ENCODE peak calls at places on chromosomes 16 and 17, in four cellular contexts. X, M, O and U are unnamed samples. For H3K4me1, the result is how much of the 10 kb centered on the place peaks cover.

GRCh38 chr17:9324864-9325263 is 250.8 kb downstream of the STX8 start:
- DNase-seq in O (no peak), X (no peak), M (no peak), U (peak)

GRCh38 chr17:4795168-4795567 is 796 bp upstream of the PSMB6 start:
- DNase-seq in X (no peak), M (no peak), O (no peak), U (no peak)

GRCh38 chr17:32564325-32564724 is 77.5 kb downstream of the CDK5R1 start:
- DNase-seq in X (no peak), M (no peak), O (no peak), U (no peak)

GRCh38 chr17:34305606-34306005 is 13.6 kb upstream of the CCL8 start:
- DNase-seq in X (no peak), O (no peak), M (no peak), U (no peak)

GRCh38 chr17:73474370-73474988 is 162.7 kb upstream of the CDC42EP4 start:
- DNase-seq in M (peak), O (peak), X (peak), U (peak)

GRCh38 chr17:12659500-12659899 is 6.2 kb upstream of the MYOCD start:
- DNase-seq in O (no peak), M (no peak), X (no peak), U (no peak)

GRCh38 chr17:40648326-40648968 is 829 bp upstream of the SMARCE1 start:
- DNase-seq in M (peak), O (peak), X (peak), U (no peak)

GRCh38 chr16:21722771-21723460 is 59.1 kb downstream of the OTOA start:
- DNase-seq in X (no peak), O (no peak), M (no peak), U (no peak)

GRCh38 chr17:66459811-66460270 is 157.4 kb downstream of the PRKCA start:
- DNase-seq in X (no peak), O (peak), M (peak), U (peak)

GRCh38 chr16:70438325-70438982 is 446 bp downstream of the ST3GAL2 start:
- DNase-seq in O (peak), M (no peak), X (peak), U (peak)

GRCh38 chr17:57599271-57600045 is 145.6 kb downstream of the CCDC182 start:
- DNase-seq in M (no peak), X (no peak), O (no peak), U (no peak)

GRCh38 chr16:69382421-69382820 is 3.4 kb downstream of the TERF2 start:
- DNase-seq in O (no peak), M (no peak), X (no peak), U (no peak)

GRCh38 chr16:54928421-54929089 is 2.1 kb upstream of the IRX5 start:
- DNase-seq in O (peak), X (peak), M (peak), U (peak)

GRCh38 chr17:19021622-19022083 is 17.1 kb upstream of the FAM83G start:
- DNase-seq in O (no peak), M (no peak), X (no peak), U (peak)

GRCh38 chr16:48531011-48531962 is 78.7 kb downstream of the N4BP1 start:
- DNase-seq in X (peak), O (peak), M (peak), U (no peak)
- H3K4me1 ChIP-seq in X (under half), O (under half), M (under half), U (under half)

DNA sequence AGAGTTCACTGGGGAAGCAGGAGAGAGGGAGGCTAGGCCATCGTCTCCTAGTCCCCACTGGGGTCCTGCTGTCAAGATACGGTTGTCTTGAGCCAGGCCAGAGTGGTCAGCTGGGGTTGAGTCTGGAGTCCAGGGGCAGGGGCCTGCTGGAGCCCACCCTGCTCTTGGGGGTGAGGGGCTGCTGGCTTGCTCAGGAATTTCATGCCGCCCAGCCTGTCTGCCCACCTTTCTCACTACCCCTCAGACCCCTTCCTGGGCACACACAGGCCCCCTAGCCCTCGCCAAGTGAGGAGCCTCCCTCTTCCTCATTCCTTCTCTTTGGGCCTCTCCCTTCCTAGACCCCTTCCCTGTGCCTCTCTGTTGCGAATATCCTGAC is 1.3 kb downstream of the TRAF7 start:
- DNase-seq in M (no peak), X (no peak), O (no peak), U (no peak)
- H3K4me1 ChIP-seq in M (half or more), X (under half), O (half or more), U (half or more)

DNA sequence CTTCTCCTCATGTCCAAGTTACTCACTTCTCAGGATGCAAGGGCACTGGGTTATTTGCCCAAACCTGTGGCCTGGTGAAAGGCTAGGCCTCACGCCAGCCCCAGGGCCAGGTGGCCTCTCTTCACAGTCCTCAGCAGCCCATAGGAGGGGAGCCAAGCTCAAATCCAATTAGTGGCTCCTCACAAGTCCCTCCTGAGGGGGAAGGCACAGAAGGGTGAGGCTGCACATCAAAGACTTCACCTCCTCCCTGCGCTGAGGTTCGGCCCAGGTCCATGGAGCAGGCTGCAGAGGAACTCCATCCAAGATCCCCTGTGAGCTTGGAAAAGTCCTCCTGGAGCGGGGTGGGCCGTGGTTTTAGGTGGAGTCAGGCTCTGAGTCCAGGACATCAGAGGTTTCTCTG is 320.0 kb downstream of the FOXL1 start:
- DNase-seq in X (no peak), M (no peak), O (no peak), U (no peak)
- H3K4me1 ChIP-seq in X (under half), M (under half), O (under half), U (under half)

DNA sequence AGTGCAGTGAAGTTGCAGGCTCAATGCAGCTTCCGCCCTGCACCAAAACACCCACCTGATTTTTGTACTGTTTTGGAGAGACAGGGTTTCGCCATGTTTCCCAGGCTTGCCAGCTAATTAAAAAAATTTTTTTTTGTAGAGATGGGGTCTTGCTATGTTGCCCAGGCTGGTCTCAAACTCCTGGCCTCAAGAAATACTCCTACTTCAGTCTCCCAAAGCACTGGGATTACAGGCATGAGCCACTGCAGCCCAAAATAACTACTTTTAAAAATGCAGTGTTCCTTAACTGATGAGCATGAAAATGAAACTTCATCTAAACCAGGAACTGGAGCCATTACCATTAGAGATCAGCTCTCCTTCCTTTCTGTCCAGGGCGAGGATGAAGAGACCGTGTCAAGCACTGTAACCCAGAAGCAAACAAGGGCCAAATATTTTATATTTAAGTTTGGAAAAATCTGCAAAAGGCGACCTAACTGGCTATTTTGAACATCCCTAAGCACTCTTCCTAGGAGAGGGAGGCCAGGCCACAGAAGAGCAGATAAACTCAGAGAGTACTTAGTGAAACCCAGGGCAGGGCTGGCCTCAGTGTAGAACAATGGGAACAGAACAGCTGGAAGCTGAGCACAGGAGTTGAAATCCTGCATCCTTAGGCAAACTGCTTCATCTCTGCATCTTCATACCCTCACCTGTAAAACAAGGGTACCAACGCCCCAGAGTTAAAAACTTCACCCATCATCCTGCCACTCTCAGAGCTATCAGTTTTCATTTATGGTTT is 24.0 kb downstream of the CREBBP start:
- DNase-seq in M (no peak), X (no peak), O (no peak), U (no peak)
- H3K4me1 ChIP-seq in M (half or more), X (under half), O (half or more), U (under half)

GRCh38 chr16:67544329-67544841 is 15.8 kb downstream of the RIPOR1 start:
- DNase-seq in X (no peak), O (no peak), M (no peak), U (no peak)

GRCh38 chr16:67542464-67542863 is 13.8 kb downstream of the RIPOR1 start:
- DNase-seq in M (no peak), X (no peak), O (no peak), U (peak)

GRCh38 chr16:67541391-67542263 is 13.0 kb downstream of the RIPOR1 start:
- DNase-seq in X (peak), O (peak), M (no peak), U (peak)

GRCh38 chr16:67543582-67543981 is 15.0 kb downstream of the RIPOR1 start:
- DNase-seq in O (no peak), X (no peak), M (no peak), U (no peak)

DNA sequence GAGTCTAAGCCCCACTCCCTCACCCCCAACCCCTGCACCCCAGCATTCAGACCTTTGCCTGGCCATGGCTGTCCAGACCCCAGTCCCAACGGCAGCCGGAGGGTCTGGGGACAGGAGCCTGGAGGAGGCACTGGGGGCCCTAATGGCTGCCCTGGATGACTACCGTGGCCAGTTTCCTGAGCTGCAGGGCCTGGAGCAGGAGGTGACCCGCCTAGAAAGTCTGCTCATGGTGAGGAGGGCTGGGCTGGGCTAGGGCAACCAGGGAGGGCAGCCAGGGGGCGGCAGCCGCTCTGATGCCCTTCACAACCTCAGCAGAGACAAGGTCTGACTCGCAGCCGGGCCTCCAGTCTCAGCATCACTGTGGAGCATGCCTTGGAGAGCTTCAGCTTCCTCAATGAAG is 14.4 kb downstream of the RIPOR1 start:
- DNase-seq in O (no peak), X (no peak), M (no peak), U (no peak)
- H3K4me1 ChIP-seq in O (half or more), X (under half), M (under half), U (half or more)

GRCh38 chr17:81451823-81452222 is 56.6 kb downstream of the BAHCC1 start:
- DNase-seq in X (no peak), O (no peak), M (no peak), U (no peak)
- H3K4me1 ChIP-seq in X (under half), O (under half), M (under half), U (under half)

GRCh38 chr16:81437860-81438259 is 6.7 kb upstream of the CMIP start:
- DNase-seq in O (no peak), M (no peak), X (no peak), U (no peak)

GRCh38 chr16:81431554-81432353 is 12.9 kb upstream of the CMIP start:
- DNase-seq in O (no peak), M (peak), X (no peak), U (no peak)

GRCh38 chr16:81432899-81433560 is 11.6 kb upstream of the CMIP start:
- DNase-seq in X (no peak), O (no peak), M (no peak), U (no peak)

GRCh38 chr16:81435567-81435966 is 9.0 kb upstream of the CMIP start:
- DNase-seq in O (no peak), X (no peak), M (no peak), U (no peak)

GRCh38 chr16:81436381-81436780 is 8.2 kb upstream of the CMIP start:
- DNase-seq in M (no peak), O (no peak), X (no peak), U (no peak)
- H3K4me1 ChIP-seq in M (under half), O (under half), X (under half), U (under half)

GRCh38 chr17:77087650-77088454 is 52.9 kb upstream of the SEC14L1 start:
- DNase-seq in X (no peak), M (no peak), O (no peak), U (no peak)
- H3K4me1 ChIP-seq in X (under half), M (under half), O (half or more), U (under half)